ENCODE peak calls at places on chromosomes 4 and X, in four cellular contexts. L is MM.1S, A is BJ, H is AG09309. W is an unnamed sample.

GRCh38 chrX:20974326-20974725 is 399.9 kb upstream of the CNKSR2 start:
- DNase-seq in L (no peak), A (no peak), H (no peak), W (no peak)

GRCh38 chrX:132957211-132958085 is 981 bp downstream of the HS6ST2 start:
- DNase-seq in L (no peak), A (no peak), H (no peak), W (no peak)

GRCh38 chrX:49838374-49838773 is 9.3 kb downstream of the PAGE4 start:
- DNase-seq in L (peak; percentile 50), A (no peak), H (no peak), W (peak; percentile 40)

GRCh38 chr4:48905363-48906015 is 1.1 kb downstream of the OCIAD2 start:
- DNase-seq in L (no peak), A (no peak), H (no peak), W (no peak)

GRCh38 chrX:30521440-30522182 is 56.0 kb downstream of the TASL start:
- DNase-seq in L (no peak), A (peak; percentile 42), H (peak; percentile 25), W (no peak)

GRCh38 chrX:43970528-43970927 is 2.7 kb downstream of the NDP start:
- DNase-seq in L (no peak), A (no peak), H (no peak), W (no peak)

GRCh38 chr4:102503301-102503746 is 2.2 kb downstream of the NFKB1 start:
- DNase-seq in L (peak; percentile 40), A (no peak), H (no peak), W (peak; percentile 23)

GRCh38 chrX:66030505-66031317 is 9.2 kb downstream of the VSIG4 start:
- DNase-seq in L (no peak), A (no peak), H (no peak), W (no peak)

GRCh38 chr4:37383579-37384229 is 139.2 kb downstream of the NWD2 start:
- DNase-seq in L (peak; percentile 71), A (no peak), H (no peak), W (peak; percentile 50)

GRCh38 chrX:45070116-45071007 is 130.3 kb downstream of the DIPK2B start:
- DNase-seq in L (peak; percentile 11), A (peak; percentile 4), H (peak; percentile 25), W (no peak)

GRCh38 chr4:86967798-86968197 is 33.0 kb downstream of the AFF1 start:
- DNase-seq in L (no peak), A (no peak), H (no peak), W (no peak)

GRCh38 chr4:186752310-186752709 is 28.7 kb upstream of the FAT1 start:
- DNase-seq in L (no peak), A (no peak), H (no peak), W (no peak)

GRCh38 chrX:113929004-113929403 is 654.9 kb upstream of the HTR2C start:
- DNase-seq in L (peak; percentile 32), A (no peak), H (peak; percentile 10), W (no peak)

GRCh38 chrX:25344191-25344936 is 328.6 kb upstream of the ARX start:
- DNase-seq in L (no peak), A (no peak), H (no peak), W (no peak)

GRCh38 chrX:48715066-48715465 is 18.5 kb downstream of the SUV39H1 start:
- DNase-seq in L (no peak), A (no peak), H (no peak), W (no peak)

GRCh38 chr4:71772592-71772991 is 11.3 kb downstream of the GC start:
- DNase-seq in L (no peak), A (no peak), H (no peak), W (no peak)
- TF ChIP-seq CTCF in L (peak; percentile 19), A (no peak), H (no peak), W (no peak)

GRCh38 chrX:103155201-103155600 is 59.7 kb upstream of the BEX4 start:
- DNase-seq in L (no peak), A (no peak), H (no peak), W (no peak)

GRCh38 chrX:103158317-103158621 is 56.6 kb upstream of the BEX4 start:
- DNase-seq in L (no peak), A (no peak), H (no peak), W (no peak)

GRCh38 chrX:103153661-103154060 is 60.7 kb upstream of the NXF3 start:
- DNase-seq in L (no peak), A (no peak), H (no peak), W (no peak)

GRCh38 chrX:103151799-103152198 is 58.9 kb upstream of the NXF3 start:
- DNase-seq in L (no peak), A (no peak), H (no peak), W (no peak)

DNA sequence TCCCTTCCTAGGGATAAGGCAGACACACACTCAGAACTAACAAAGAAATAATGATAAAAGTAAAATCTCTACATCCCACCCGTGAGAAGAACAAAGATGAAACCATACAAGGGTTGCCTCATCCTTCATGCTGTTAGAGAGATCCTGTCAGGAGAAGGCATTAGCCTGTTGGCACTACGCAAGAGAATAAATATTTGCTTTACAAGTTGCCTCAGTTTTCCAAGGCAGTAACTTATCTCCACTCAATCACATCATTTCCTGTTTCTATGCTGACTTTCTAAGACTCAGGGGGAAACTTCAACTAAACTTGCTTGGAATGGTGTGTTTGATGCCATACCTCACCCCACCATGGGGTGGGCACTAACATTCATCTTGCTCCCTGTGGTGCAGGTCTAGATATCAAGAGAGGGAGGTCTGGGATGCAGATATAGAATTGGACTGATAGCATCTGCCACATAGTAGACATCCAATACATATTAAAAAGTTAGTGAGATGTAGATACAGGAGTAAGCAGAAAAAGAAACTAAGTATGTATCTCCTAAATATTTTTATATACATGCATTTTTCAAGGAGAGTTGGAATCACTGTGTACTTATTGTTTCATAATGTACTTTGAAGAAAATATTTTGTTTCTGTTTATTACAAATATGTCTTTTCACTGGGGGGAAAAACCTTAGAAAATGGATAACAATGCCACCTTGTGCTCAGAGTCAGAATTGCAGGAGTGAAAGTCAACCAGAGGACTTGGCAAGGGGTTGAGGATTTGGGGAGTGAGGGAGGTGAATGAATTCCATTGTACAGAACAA is 57.2 kb upstream of the BEX4 start:
- DNase-seq in L (peak; percentile 48), A (no peak), H (no peak), W (peak; percentile 41)
- TF ChIP-seq CTCF in L (peak; percentile 70), A (peak; percentile 64), H (peak; percentile 76), W (peak; percentile 69)

GRCh38 chrX:70336767-70337166 is 46.9 kb downstream of the KIF4A start:
- DNase-seq in L (peak; percentile 61), A (no peak), H (no peak), W (no peak)

GRCh38 chrX:70338290-70338689 is 48.4 kb downstream of the KIF4A start:
- DNase-seq in L (no peak), A (no peak), H (no peak), W (no peak)

GRCh38 chrX:70331161-70331560 is 41.3 kb downstream of the KIF4A start:
- DNase-seq in L (no peak), A (no peak), H (no peak), W (no peak)

DNA sequence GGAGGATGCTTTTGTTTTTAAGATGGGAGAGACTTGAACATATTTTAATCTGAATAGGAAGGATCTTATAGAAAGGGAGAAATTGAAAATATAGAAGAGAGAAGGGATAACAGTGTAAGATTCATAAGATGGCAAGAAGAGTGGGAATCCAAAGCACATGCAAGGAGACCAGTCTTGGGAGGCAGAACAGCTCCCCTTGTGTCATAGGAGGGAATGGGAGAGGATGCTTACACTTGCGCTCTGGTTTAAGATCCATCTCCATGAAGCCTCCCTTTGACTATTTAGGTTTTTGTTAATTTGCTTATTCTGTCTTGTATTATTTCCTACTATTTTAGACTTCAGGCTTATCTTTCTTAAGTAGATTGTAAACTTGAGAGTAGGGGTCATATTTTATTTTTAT is 42.7 kb downstream of the KIF4A start:
- DNase-seq in L (no peak), A (no peak), H (no peak), W (no peak)
- TF ChIP-seq CTCF in L (no peak), A (no peak), H (peak; percentile 26), W (no peak)

GRCh38 chr4:136687118-136687517 is 845.2 kb downstream of the PCDH18 start:
- DNase-seq in L (no peak), A (no peak), H (no peak), W (no peak)
- TF ChIP-seq CTCF in L (no peak), A (no peak), H (no peak), W (no peak)

GRCh38 chr4:10765386-10765785 is 80.8 kb upstream of the CLNK start:
- DNase-seq in L (no peak), A (no peak), H (no peak), W (no peak)
- TF ChIP-seq CTCF in L (no peak), A (no peak), H (no peak), W (no peak)

GRCh38 chr4:185039508-185040273 is 21.4 kb downstream of the HELT start:
- DNase-seq in L (peak; percentile 71), A (peak; percentile 3), H (peak; percentile 10), W (peak; percentile 76)

GRCh38 chr4:185036019-185036418 is 17.7 kb downstream of the HELT start:
- DNase-seq in L (no peak), A (no peak), H (no peak), W (no peak)

GRCh38 chr4:185033950-185034349 is 15.7 kb downstream of the HELT start:
- DNase-seq in L (peak; percentile 85), A (no peak), H (peak; percentile 8), W (no peak)

GRCh38 chr4:185035284-185035683 is 17.0 kb downstream of the HELT start:
- DNase-seq in L (no peak), A (no peak), H (no peak), W (no peak)

DNA sequence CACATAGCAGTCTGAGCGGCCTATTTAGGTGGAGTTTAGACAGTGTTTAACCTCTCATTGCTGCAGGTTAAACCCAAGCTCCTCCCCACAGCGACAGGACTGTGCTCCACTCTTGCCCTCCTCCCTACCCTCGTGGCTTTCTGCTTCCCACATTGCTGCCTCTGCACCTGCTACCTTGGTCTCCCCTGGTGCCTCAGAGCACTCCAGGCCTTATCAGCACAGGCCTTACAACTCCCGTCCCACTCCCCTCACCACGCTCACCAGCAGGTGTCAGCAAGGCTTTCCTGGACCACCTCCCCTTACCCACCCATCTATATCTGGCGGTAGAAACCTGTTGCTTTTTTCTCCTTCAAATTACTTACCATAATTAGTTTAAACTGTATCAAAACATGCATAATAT is 18.6 kb downstream of the HELT start:
- DNase-seq in L (no peak), A (no peak), H (no peak), W (no peak)
- TF ChIP-seq CTCF in L (no peak), A (no peak), H (no peak), W (no peak)

GRCh38 chrX:10900585-10901289 is 210.4 kb upstream of the HCCS start:
- DNase-seq in L (no peak), A (no peak), H (no peak), W (no peak)

GRCh38 chrX:10904220-10904619 is 206.9 kb upstream of the HCCS start:
- DNase-seq in L (no peak), A (no peak), H (no peak), W (no peak)

GRCh38 chrX:10903518-10903917 is 207.6 kb upstream of the HCCS start:
- DNase-seq in L (no peak), A (no peak), H (no peak), W (no peak)

GRCh38 chrX:10901290-10901633 is 209.9 kb upstream of the HCCS start:
- DNase-seq in L (peak; percentile 32), A (no peak), H (no peak), W (no peak)

GRCh38 chrX:10902001-10902400 is 209.1 kb upstream of the HCCS start:
- DNase-seq in L (no peak), A (no peak), H (no peak), W (no peak)
- TF ChIP-seq CTCF in L (no peak), A (no peak), H (no peak), W (no peak)

W was measured in GM13977.